ENCODE peak calls at places on chromosomes 7 and 10, in six cellular contexts. A is IMR-90, G is dorsolateral prefrontal cortex, U is HCT116, X is right atrium auricular region, E is heart right ventricle. R is an unnamed sample.

GRCh38 chr7:130909161-130909836 is 175.3 kb upstream of the KLF14 start:
- DNase-seq in A (no peak), G (no peak), U (no peak), X (no peak), E (no peak), R (no peak)

GRCh38 chr10:48941427-48942075 is 1.9 kb upstream of the LRRC18 start:
- DNase-seq in A (no peak), G (no peak), U (no peak), X (peak; percentile 42), E (no peak), R (no peak)

GRCh38 chr7:83655951-83656556 is 7.1 kb upstream of the SEMA3E start:
- DNase-seq in A (peak; percentile 61), G (no peak), U (peak; percentile 50), X (no peak), E (no peak), R (peak; percentile 37)

GRCh38 chr10:66928791-66929190 is 3.0 kb downstream of the LRRTM3 start:
- DNase-seq in A (no peak), G (no peak), U (no peak), X (no peak), E (no peak), R (no peak)

GRCh38 chr10:80541144-80541750 is 3.5 kb downstream of the SH2D4B start:
- DNase-seq in A (no peak), G (no peak), U (no peak), X (peak; percentile 58), E (peak; percentile 76), R (no peak)

GRCh38 chr10:43229208-43230061 is 37.4 kb downstream of the RASGEF1A start:
- DNase-seq in A (no peak), G (peak; percentile 43), U (no peak), X (no peak), E (no peak), R (no peak)

GRCh38 chr7:128201067-128201689 is 39.9 kb upstream of the LEP start:
- DNase-seq in A (no peak), G (no peak), U (no peak), X (no peak), E (no peak), R (no peak)

GRCh38 chr10:58780481-58780880 is 267.8 kb downstream of the BICC1 start:
- DNase-seq in A (peak; percentile 33), G (no peak), U (no peak), X (no peak), E (no peak), R (no peak)

GRCh38 chr10:3931901-3932300 is 146.9 kb upstream of the KLF6 start:
- DNase-seq in A (no peak), G (no peak), U (no peak), X (no peak), E (no peak), R (no peak)

GRCh38 chr7:128115326-128115820 is 84.1 kb upstream of the LRRC4 start:
- DNase-seq in A (no peak), G (no peak), U (no peak), X (peak; percentile 49), E (no peak), R (peak; percentile 34)

GRCh38 chr7:41916450-41916927 is 213.6 kb upstream of the INHBA start:
- DNase-seq in A (peak; percentile 99), G (no peak), U (no peak), X (no peak), E (no peak), R (peak; percentile 90)

GRCh38 chr7:98178762-98179490 is 32.3 kb upstream of the BHLHA15 start:
- DNase-seq in A (no peak), G (no peak), U (no peak), X (no peak), E (no peak), R (no peak)

GRCh38 chr10:12631787-12632562 is 282.6 kb downstream of the CAMK1D start:
- DNase-seq in A (no peak), G (no peak), U (no peak), X (peak; percentile 34), E (no peak), R (no peak)

GRCh38 chr7:92751902-92752901 is 84.2 kb downstream of the CDK6 start:
- DNase-seq in A (peak; percentile 98), G (no peak), U (peak; percentile 77), X (no peak), E (no peak), R (peak; percentile 80)

GRCh38 chr7:151699147-151699546 is 177.8 kb downstream of the PRKAG2 start:
- DNase-seq in A (peak; percentile 97), G (no peak), U (no peak), X (no peak), E (no peak), R (no peak)

GRCh38 chr10:56537984-56538383 is 176.9 kb upstream of the ZWINT start:
- DNase-seq in A (peak; percentile 27), G (no peak), U (no peak), X (no peak), E (no peak), R (peak; percentile 62)

GRCh38 chr10:124639646-124640045 is 104.5 kb downstream of the FAM53B start:
- DNase-seq in A (no peak), G (no peak), U (no peak), X (no peak), E (no peak), R (no peak)

GRCh38 chr10:8146650-8147049 is 92.2 kb downstream of the GATA3 start:
- DNase-seq in A (no peak), G (no peak), U (peak; percentile 6), X (no peak), E (no peak), R (peak; percentile 57)

GRCh38 chr7:91351374-91351773 is 87.1 kb downstream of the FZD1 start:
- DNase-seq in A (peak; percentile 54), G (no peak), U (no peak), X (no peak), E (no peak), R (peak; percentile 21)

GRCh38 chr7:157824819-157825121 is 488.0 kb downstream of the DNAJB6 start:
- DNase-seq in A (no peak), G (no peak), U (no peak), X (no peak), E (no peak), R (no peak)

GRCh38 chr7:90599892-90600555 is 3.9 kb downstream of the CDK14 start:
- DNase-seq in A (peak; percentile 64), G (no peak), U (no peak), X (no peak), E (no peak), R (no peak)

GRCh38 chr10:72261323-72262018 is 12.3 kb upstream of the DDIT4 start:
- DNase-seq in A (no peak), G (no peak), U (no peak), X (no peak), E (no peak), R (no peak)

GRCh38 chr7:138036135-138036534 is 34.2 kb upstream of the CREB3L2 start:
- DNase-seq in A (no peak), G (no peak), U (no peak), X (no peak), E (no peak), R (no peak)

GRCh38 chr10:7572435-7572834 is 94.3 kb downstream of the ITIH5 start:
- DNase-seq in A (no peak), G (no peak), U (no peak), X (no peak), E (no peak), R (no peak)

GRCh38 chr7:102404005-102404861 is 8.1 kb downstream of the PRKRIP1 start:
- DNase-seq in A (peak; percentile 47), G (no peak), U (peak; percentile 35), X (no peak), E (no peak), R (peak; percentile 59)

GRCh38 chr7:30656611-30657010 is 25.6 kb downstream of the CRHR2 start:
- DNase-seq in A (no peak), G (peak; percentile 13), U (no peak), X (no peak), E (no peak), R (no peak)

DNA sequence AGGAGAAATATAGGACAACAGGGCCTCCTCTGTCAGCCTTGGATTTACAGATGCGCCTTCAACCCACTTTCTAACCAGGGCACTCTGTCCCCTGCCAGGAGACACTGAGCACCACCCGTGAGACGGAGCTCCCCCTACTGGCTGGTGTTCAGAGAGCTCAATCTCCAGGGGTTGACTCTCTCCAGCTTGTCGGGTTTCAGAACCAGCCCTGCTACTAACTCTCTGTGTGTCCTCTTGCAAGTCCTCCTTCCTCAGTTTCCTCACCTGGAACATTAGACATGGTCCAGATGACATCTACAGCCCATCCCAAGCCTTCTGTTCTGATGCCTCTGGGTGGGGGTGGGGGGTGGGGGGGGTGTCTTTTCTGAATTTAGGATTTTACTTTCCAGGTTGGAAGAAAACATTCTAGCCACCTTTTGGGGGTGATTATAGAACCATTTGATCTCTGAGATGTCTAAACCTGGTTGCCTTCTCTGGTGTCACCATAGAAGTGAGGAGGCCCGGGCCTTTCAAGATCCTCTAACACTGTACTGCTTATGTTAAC is 411.1 kb upstream of the ZMIZ1 start:
- DNase-seq in A (peak; percentile 43), G (peak; percentile 70), U (peak; percentile 43), X (peak; percentile 83), E (peak; percentile 74), R (peak; percentile 73)
- TF ChIP-seq CTCF in A (peak; percentile 73), G (peak; percentile 60), U (peak; percentile 92), X (peak; percentile 41), E (peak; percentile 71), R (peak; percentile 21)

DNA sequence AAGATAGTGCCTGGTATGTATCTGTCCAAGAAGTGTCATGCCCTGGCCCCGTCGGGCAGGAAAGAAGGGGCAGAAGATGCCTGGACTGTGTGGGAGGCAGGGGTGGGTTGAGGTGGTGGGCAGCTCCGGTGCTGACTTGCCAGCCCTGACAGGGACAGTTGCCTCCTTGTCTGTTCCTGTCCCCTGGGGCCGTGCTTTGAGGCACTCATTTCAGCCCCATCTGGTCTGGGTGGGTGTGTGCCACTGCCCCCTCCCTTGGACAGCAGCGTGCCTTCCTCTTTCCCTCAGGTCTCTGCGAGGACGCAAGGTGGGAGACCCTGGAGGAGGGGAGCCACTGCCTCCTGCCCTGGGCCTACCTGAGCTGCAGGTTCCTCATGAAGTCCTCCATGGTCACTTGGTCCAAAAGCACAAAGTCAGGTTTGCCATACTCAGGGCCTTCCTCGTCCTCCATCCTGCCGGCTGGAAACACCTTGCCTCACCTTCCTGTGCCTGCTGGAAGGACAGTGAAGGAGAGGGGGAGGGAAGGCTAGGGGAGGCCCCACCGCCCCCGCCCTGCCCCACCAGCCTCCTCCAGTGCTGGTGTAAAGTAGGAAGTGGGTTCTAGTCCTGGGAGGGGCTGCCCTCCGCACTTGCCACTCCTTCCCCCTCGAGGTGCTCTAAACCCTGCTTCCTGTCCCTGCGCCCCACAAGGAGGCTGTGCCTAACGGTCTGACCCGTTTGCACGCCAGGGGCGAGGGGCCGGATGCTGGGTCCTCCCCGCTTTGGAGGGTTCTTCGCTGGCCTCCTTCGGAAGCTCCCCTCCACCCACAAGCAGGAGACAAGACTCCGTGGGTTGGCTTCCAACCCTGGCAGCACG is at the start of gene MYO1G:
- DNase-seq in A (no peak), G (no peak), U (no peak), X (no peak), E (no peak), R (no peak)
- H3K27ac ChIP-seq in A (no peak within 1 kb of the TSS), G (no peak within 1 kb of the TSS), U (no peak within 1 kb of the TSS), X (peak within 1 kb of the TSS; percentile 16), E (no peak within 1 kb of the TSS), R (peak within 1 kb of the TSS; percentile 96)

GRCh38 chr7:36964297-36964696 is 240.0 kb upstream of the AOAH start:
- DNase-seq in A (no peak), G (no peak), U (no peak), X (no peak), E (no peak), R (no peak)
- TF ChIP-seq CTCF in A (no peak), G (no peak), U (no peak), X (no peak), E (no peak), R (no peak)

DNA sequence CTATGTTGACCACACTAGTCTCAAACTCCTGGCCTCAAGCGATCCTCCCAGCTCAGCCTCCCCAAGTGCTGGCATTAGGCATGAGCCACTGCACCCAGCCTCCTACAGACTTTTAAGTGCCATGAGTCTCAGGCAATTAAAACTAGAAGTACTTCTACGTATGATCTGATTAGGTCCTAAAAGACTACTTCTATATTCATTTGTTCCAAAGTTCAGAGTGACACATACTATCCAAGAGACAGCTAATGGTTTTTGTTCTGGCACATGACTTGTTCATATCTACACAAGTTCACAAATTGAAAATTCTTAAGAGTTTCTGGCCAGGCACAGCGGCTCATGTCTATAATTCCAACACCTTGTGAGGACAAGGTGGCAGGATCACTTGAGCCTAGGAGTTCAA is 11.7 kb downstream of the ARHGAP19 start:
- DNase-seq in A (no peak), G (no peak), U (no peak), X (no peak), E (no peak), R (no peak)
- H3K27ac ChIP-seq in A (no peak overlapping the region), G (no peak overlapping the region), U (no peak overlapping the region), X (no peak overlapping the region), E (no peak overlapping the region), R (no peak overlapping the region)